ENCODE peak calls at places on chromosomes 2 and 18, in seven cellular contexts. V, Z, K, O, U, J and H are unnamed samples.

GRCh38 chr2:238461916-238462315 is 35.2 kb downstream of the ASB1 start:
- DNase-seq in V (no peak), Z (no peak), K (no peak), O (no peak), U (no peak), J (no peak), H (no peak)

GRCh38 chr2:86439879-86440630 is 1.1 kb upstream of the KDM3A start:
- DNase-seq in V (no peak), Z (no peak), K (peak), O (no peak), U (no peak), J (no peak), H (no peak)

GRCh38 chr2:219269362-219270054 is 9.7 kb upstream of the DNAJB2 start:
- DNase-seq in V (peak), Z (no peak), K (no peak), O (peak), U (no peak), J (no peak), H (peak)

GRCh38 chr2:240640939-240641338 is 15.7 kb downstream of the GPR35 start:
- DNase-seq in V (peak), Z (no peak), K (no peak), O (no peak), U (no peak), J (peak), H (peak)

GRCh38 chr2:241087420-241088268 is 14.4 kb downstream of the MTERF4 start:
- DNase-seq in V (no peak), Z (no peak), K (no peak), O (no peak), U (no peak), J (no peak), H (no peak)

GRCh38 chr2:43039376-43040080 is 186.9 kb downstream of the ZFP36L2 start:
- DNase-seq in V (peak), Z (no peak), K (no peak), O (no peak), U (no peak), J (no peak), H (no peak)

GRCh38 chr2:187581125-187581896 is 27.1 kb upstream of the TFPI start:
- DNase-seq in V (no peak), Z (no peak), K (peak), O (peak), U (no peak), J (peak), H (no peak)

GRCh38 chr18:11676386-11676785 is 12.7 kb upstream of the GNAL start:
- DNase-seq in V (no peak), Z (no peak), K (no peak), O (no peak), U (no peak), J (no peak), H (no peak)